ENCODE peak calls at places on chromosomes 11 and 22, in eight cellular contexts. L is lung, E is body of pancreas, J is tibial artery, U is OCI-LY7, W is IMR-90, M is neural progenitor cell, Y is spleen. H is an unnamed sample.

GRCh38 chr11:20159680-20160381 is 444 bp downstream of the DBX1 start:
- DNase-seq in Y (no peak), U (no peak), M (peak; percentile 36), L (no peak), W (no peak), J (no peak), E (no peak), H (no peak)

GRCh38 chr11:69920500-69921428 is 101.5 kb upstream of the FGF3 start:
- DNase-seq in U (no peak), W (no peak), E (no peak), L (no peak), Y (peak; percentile 56), J (peak; percentile 59), M (no peak), H (no peak)

GRCh38 chr11:102599642-102600261 is 25.4 kb downstream of the MMP20 start:
- DNase-seq in W (peak; percentile 95), U (no peak), M (no peak), L (no peak), E (peak; percentile 20), J (no peak), Y (no peak), H (peak; percentile 67)

GRCh38 chr11:46686886-46687810 is 13.3 kb downstream of the ARHGAP1 start:
- DNase-seq in U (no peak), M (no peak), E (no peak), W (peak; percentile 91), L (no peak), Y (no peak), J (no peak), H (no peak)

GRCh38 chr22:20219667-20220628 is 48.2 kb downstream of the RTN4R start:
- DNase-seq in M (no peak), E (no peak), U (peak; percentile 7), L (no peak), W (no peak), J (no peak), Y (no peak), H (no peak)

GRCh38 chr22:29691636-29692326 is 28.0 kb upstream of the CABP7 start:
- DNase-seq in J (no peak), E (no peak), W (no peak), Y (no peak), L (no peak), M (no peak), U (no peak), H (no peak)

GRCh38 chr11:67732045-67732787 is 57.8 kb upstream of the ALDH3B2 start:
- DNase-seq in Y (no peak), U (peak; percentile 76), M (peak; percentile 58), E (peak; percentile 13), L (no peak), W (no peak), J (no peak), H (no peak)

GRCh38 chr11:119120639-119121007 is 757 bp upstream of the HINFP start:
- DNase-seq in U (no peak), J (no peak), L (no peak), M (peak; percentile 56), Y (no peak), E (no peak), W (peak; percentile 70), H (no peak)

GRCh38 chr22:40867109-40867508 is 5.2 kb upstream of the DNAJB7 start:
- DNase-seq in W (no peak), M (no peak), Y (no peak), U (no peak), L (no peak), J (no peak), E (no peak), H (no peak)

GRCh38 chr11:32081129-32081641 is 9.7 kb upstream of the RCN1 start:
- DNase-seq in E (no peak), M (no peak), J (no peak), Y (no peak), W (peak; percentile 64), L (no peak), U (no peak), H (no peak)

GRCh38 chr11:132770802-132771545 is 761.3 kb downstream of the OPCML start:
- DNase-seq in M (no peak), E (no peak), Y (no peak), W (no peak), U (no peak), J (no peak), L (no peak), H (no peak)

GRCh38 chr22:38700271-38700788 is 413 bp downstream of the JOSD1 start:
- DNase-seq in U (no peak), J (peak; percentile 84), M (peak; percentile 89), Y (peak; percentile 96), E (peak; percentile 71), L (peak; percentile 68), W (no peak), H (no peak)

GRCh38 chr11:66800720-66801428 is 42.4 kb upstream of the RCE1 start:
- DNase-seq in M (no peak), W (no peak), Y (no peak), E (no peak), J (no peak), U (peak; percentile 94), L (no peak), H (no peak)

GRCh38 chr11:107562647-107563208 is 2.8 kb downstream of the ALKBH8 start:
- DNase-seq in U (no peak), M (no peak), W (peak; percentile 91), Y (no peak), E (no peak), J (no peak), L (no peak), H (no peak)

GRCh38 chr22:40215266-40215665 is 37.5 kb downstream of the TNRC6B start:
- DNase-seq in U (peak; percentile 36), W (no peak), M (no peak), Y (no peak), L (peak; percentile 52), J (no peak), E (peak; percentile 50), H (no peak)

GRCh38 chr22:46089426-46090041 is 60.8 kb upstream of the PPARA start:
- DNase-seq in M (no peak), L (no peak), E (no peak), Y (peak; percentile 64), W (no peak), J (no peak), U (no peak), H (no peak)
- H3K4me3 ChIP-seq in M (no peak overlapping the region), L (no peak overlapping the region), E (no peak overlapping the region), Y (no peak overlapping the region), W (no peak overlapping the region), J (peak overlapping the region; percentile 40), U (no peak overlapping the region), H (no peak overlapping the region)

DNA sequence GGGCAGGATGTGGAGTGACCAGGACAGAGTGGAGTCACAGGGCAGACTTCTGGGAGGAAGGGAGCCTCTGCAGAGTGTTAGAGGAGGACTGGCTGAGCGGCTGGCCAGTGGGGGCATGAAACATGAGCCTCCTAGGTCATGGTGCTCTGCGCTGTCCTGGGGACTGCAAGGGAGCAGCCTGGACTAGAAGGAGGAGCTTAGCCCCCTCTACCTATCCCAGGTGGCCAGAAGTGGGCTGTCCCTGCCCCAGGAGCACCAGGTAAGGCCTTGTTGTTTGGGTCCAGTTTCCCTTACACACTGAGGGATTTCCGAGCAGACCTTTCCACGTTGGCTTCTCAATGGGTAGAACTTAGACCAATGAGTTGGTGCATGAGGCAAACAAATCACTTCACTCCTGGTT is 7.4 kb downstream of the PKNOX2 start:
- DNase-seq in J (no peak), W (no peak), M (no peak), U (no peak), E (no peak), Y (peak; percentile 57), L (no peak), H (no peak)
- TF ChIP-seq CTCF in J (no peak), W (no peak), M (no peak), U (no peak), E (no peak), Y (no peak), L (no peak), H (no peak)

DNA sequence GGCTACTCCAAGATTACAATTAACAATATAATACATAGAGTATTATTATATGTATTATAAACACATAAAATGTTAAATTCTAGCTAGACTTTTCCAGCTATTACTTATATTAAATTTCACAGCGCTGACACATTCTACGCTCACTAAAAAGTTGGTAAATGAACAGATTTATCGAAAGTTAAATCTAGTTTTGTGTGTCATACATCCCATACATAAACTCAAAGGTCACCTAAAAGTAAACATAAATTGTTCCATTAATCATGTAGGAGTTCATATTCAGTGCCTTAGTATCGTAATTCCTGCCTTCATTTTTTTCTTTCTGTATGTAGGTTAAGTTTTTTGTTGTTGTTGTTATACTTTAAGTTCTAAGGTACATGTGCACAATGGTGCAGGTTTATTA is 10.9 kb downstream of the FNBP4 start:
- DNase-seq in J (no peak), L (no peak), E (no peak), Y (no peak), W (no peak), U (no peak), M (no peak), H (no peak)
- H3K36me3 ChIP-seq in J (peaks cover 82% of the 10 kb centered on the region), L (peaks cover 51% of the 10 kb centered on the region), E (peaks cover 61% of the 10 kb centered on the region), Y (peaks cover 100% of the 10 kb centered on the region), W (peaks cover 73% of the 10 kb centered on the region), U (peaks cover 95% of the 10 kb centered on the region), M (peaks cover 8% of the 10 kb centered on the region), H (peaks cover 28% of the 10 kb centered on the region)

DNA sequence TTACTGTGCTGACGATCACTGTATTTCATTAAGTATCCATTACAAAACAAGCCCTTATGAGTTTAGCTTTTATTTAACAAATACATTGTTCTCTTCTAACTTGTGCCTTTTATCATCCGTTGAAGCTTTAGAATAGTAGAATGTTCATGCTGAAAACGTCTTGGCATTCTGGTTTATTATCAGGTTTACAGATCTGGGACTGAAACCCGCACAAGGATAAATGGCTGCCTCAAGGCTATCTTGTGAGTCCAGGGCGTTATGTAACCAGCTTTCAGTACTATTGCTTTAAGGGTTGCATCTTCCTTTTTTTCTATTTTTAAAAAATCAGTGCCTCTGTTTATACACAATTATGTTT is 66.6 kb upstream of the PRODH start:
- DNase-seq in W (no peak), E (no peak), M (no peak), Y (no peak), L (no peak), U (no peak), J (no peak), H (no peak)
- H3K4me3 ChIP-seq in W (no peak overlapping the region), E (no peak overlapping the region), M (no peak overlapping the region), Y (no peak overlapping the region), L (no peak overlapping the region), U (no peak overlapping the region), J (no peak overlapping the region), H (no peak overlapping the region)

DNA sequence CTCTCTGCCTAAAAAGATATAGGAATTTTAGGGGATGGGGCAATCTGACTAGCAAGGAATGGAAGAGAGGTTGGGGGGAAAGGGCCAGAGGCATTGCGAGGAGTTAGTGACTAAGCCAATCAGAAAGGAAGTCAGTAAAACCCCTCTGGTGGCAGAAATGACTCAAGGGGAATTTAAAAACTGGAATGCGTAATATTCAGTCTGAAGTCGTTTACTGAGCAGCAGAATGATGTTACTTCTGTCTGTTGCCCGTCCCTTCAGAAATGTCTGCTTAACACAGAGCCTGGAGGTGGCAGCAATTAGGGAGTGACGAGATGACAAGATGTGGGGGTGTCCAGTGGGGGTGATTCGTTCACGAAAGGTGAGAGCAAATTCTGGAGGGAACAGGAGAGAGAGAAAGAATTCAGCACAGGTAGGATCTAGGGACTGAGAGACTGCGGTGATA is 107.7 kb upstream of the CLMP start:
- DNase-seq in U (peak; percentile 8), W (peak; percentile 72), Y (no peak), L (no peak), E (no peak), M (peak; percentile 27), J (no peak), H (peak; percentile 38)
- TF ChIP-seq CTCF in U (peak; percentile 21), W (peak; percentile 46), Y (no peak), L (no peak), E (no peak), M (no peak), J (no peak), H (peak; percentile 57)